ENCODE peak calls at places on chromosomes 13 and 19, in eight cellular contexts. P is cardiac fibroblast; X is mucosa of descending colon; V is EH; K is stimulated activated CD4-positive, alpha-beta T cell treated with anti-CD3 and anti-CD28 coated beads, Interleukin-1b, Interleukin-23, amount 100 ng/mL, for 1 hour; L is GDM1; G is activated CD8-positive, alpha-beta memory T cell treated with anti-CD3 and anti-CD28 coated beads for 48 hours; R is heart left ventricle. U is an unnamed sample.

GRCh38 chr13:50156140-50156539 is 140.9 kb downstream of the KCNRG start:
- DNase-seq in P (peak), X (no peak), V (peak), G (no peak), R (no peak), L (no peak), K (no peak), U (peak)

GRCh38 chr19:41373993-41374392 is 2.3 kb upstream of the TMEM91 start:
- DNase-seq in V (peak), P (peak), G (no peak), X (peak), R (peak), K (no peak), L (no peak), U (peak)

GRCh38 chr19:55383279-55383788 is 758 bp downstream of the TMEM238 start:
- DNase-seq in X (no peak), V (no peak), L (no peak), P (no peak), R (no peak), K (no peak), G (no peak), U (no peak)

GRCh38 chr13:73521291-73521626 is 462.5 kb downstream of the KLF5 start:
- DNase-seq in P (no peak), X (no peak), G (no peak), L (no peak), K (no peak), R (no peak), V (no peak), U (peak)

GRCh38 chr13:87331178-87331577 is 340.0 kb upstream of the SLITRK5 start:
- DNase-seq in P (peak), V (no peak), K (no peak), G (no peak), L (no peak), X (no peak), R (peak), U (peak)

GRCh38 chr19:11142528-11143171 is 12.9 kb downstream of the SPC24 start:
- DNase-seq in G (no peak), K (no peak), P (peak), V (peak), X (peak), R (peak), L (no peak), U (peak)

GRCh38 chr13:73251866-73252265 is 193.1 kb downstream of the KLF5 start:
- DNase-seq in G (no peak), K (no peak), L (no peak), P (no peak), X (no peak), V (no peak), R (no peak), U (no peak)

GRCh38 chr13:93875527-93875926 is 604.0 kb downstream of the DCT start:
- DNase-seq in X (no peak), L (no peak), P (peak), G (no peak), K (no peak), V (peak), R (no peak), U (peak)

GRCh38 chr19:1923319-1923718 is 17.7 kb upstream of the CSNK1G2 start:
- DNase-seq in L (no peak), G (no peak), X (no peak), P (no peak), R (no peak), V (no peak), K (no peak), U (no peak)

GRCh38 chr13:24654741-24655140 is 25.5 kb upstream of the ATP12A start:
- DNase-seq in G (no peak), V (no peak), X (no peak), K (no peak), R (no peak), L (no peak), P (peak), U (peak)

GRCh38 chr13:28357846-28358496 is 137.0 kb downstream of the FLT1 start:
- DNase-seq in V (peak), K (no peak), L (no peak), G (no peak), R (no peak), X (no peak), P (no peak), U (peak)

GRCh38 chr19:44401108-44401786 is at the start of gene ZNF285:
- DNase-seq in G (peak), P (peak), X (peak), L (no peak), K (peak), R (peak), V (peak), U (peak)

GRCh38 chr13:88068975-88069374 is 397.8 kb downstream of the SLITRK5 start:
- DNase-seq in X (no peak), K (no peak), G (no peak), R (no peak), P (no peak), L (no peak), V (no peak), U (no peak)

GRCh38 chr13:29472317-29472961 is 123.0 kb downstream of the SLC7A1 start:
- DNase-seq in L (peak), V (peak), P (peak), K (no peak), R (peak), G (peak), X (no peak), U (peak)

GRCh38 chr19:13881231-13881691 is 4.3 kb downstream of the NANOS3 start:
- DNase-seq in V (peak), X (no peak), K (no peak), P (peak), L (peak), G (no peak), R (no peak), U (no peak)

GRCh38 chr13:112756511-112756966 is 66.7 kb downstream of the ATP11A start:
- DNase-seq in X (no peak), G (no peak), R (peak), L (no peak), V (no peak), K (no peak), P (no peak), U (no peak)

GRCh38 chr19:11092181-11092538 is 2.9 kb downstream of the LDLR start:
- DNase-seq in L (no peak), K (peak), X (no peak), V (peak), P (peak), R (no peak), G (no peak), U (peak)

GRCh38 chr19:50266896-50267295 is 62.3 kb downstream of the KCNC3 start:
- DNase-seq in R (no peak), V (no peak), G (no peak), K (no peak), L (no peak), P (no peak), X (peak), U (no peak)

GRCh38 chr13:102399791-102400618 is 1.8 kb downstream of the FGF14 start:
- DNase-seq in K (no peak), V (no peak), G (no peak), R (peak), L (no peak), X (peak), P (no peak), U (no peak)

GRCh38 chr19:12772323-12772722 is 3.0 kb downstream of the HOOK2 start:
- DNase-seq in R (peak), L (no peak), X (no peak), P (peak), G (no peak), K (no peak), V (no peak), U (no peak)

GRCh38 chr19:39327990-39328705 is 7.5 kb upstream of the LRFN1 start:
- DNase-seq in X (peak), R (peak), K (peak), V (peak), P (peak), L (peak), G (peak), U (peak)

GRCh38 chr19:8794823-8795222 is 37.3 kb downstream of the ZNF558 start:
- DNase-seq in V (no peak), R (no peak), L (no peak), P (no peak), X (no peak), G (no peak), K (no peak), U (no peak)

GRCh38 chr19:11606484-11606883 is 9.2 kb downstream of the ZNF627 start:
- DNase-seq in P (no peak), R (no peak), X (no peak), L (no peak), V (no peak), K (no peak), G (no peak), U (no peak)

GRCh38 chr19:46732966-46733692 is 12.7 kb upstream of the FKRP start:
- DNase-seq in G (no peak), L (no peak), P (no peak), K (no peak), V (peak), X (peak), R (no peak), U (peak)

GRCh38 chr19:35404879-35405622 is 34.2 kb downstream of the GPR42 start:
- DNase-seq in V (peak), K (no peak), G (no peak), R (no peak), X (no peak), L (no peak), P (peak), U (peak)

GRCh38 chr19:13583753-13584152 is 77.5 kb upstream of the CACNA1A start:
- DNase-seq in V (no peak), P (no peak), L (no peak), G (no peak), R (no peak), X (no peak), K (no peak), U (no peak)

GRCh38 chr19:19053508-19054314 is 10.1 kb upstream of the SLC25A42 start:
- DNase-seq in K (peak), L (no peak), X (no peak), V (peak), P (peak), G (no peak), R (peak), U (peak)

U was measured in iris pigment epithelial cell.